ENCODE peak calls at places on chromosome 20, in eight cellular contexts. L is neural crest cell; B is activated CD4-positive, CD25-positive, alpha-beta regulatory T cell; N is activated T-cell treated with anti-CD3 and anti-CD28 coated beads, Interleukin-2, amount 50 U/mL, for 4 hours; A is EL; J is hepatocyte; Y is tibial nerve; X is thoracic aorta. F is an unnamed sample.

GRCh38 chr20:19867074-19867473 is 109.0 kb downstream of the RIN2 start:
- DNase-seq in L (no peak), B (no peak), N (no peak), A (peak), J (no peak), Y (no peak), X (no peak), F (no peak)

GRCh38 chr20:12090920-12091319 is 173.2 kb downstream of the BTBD3 start:
- DNase-seq in L (no peak), B (no peak), N (no peak), A (no peak), J (no peak), Y (no peak), X (no peak), F (no peak)

GRCh38 chr20:32040142-32040953 is 11.7 kb upstream of the HCK start:
- DNase-seq in L (no peak), B (no peak), N (no peak), A (no peak), J (no peak), Y (no peak), X (no peak), F (no peak)

GRCh38 chr20:10359621-10360040 is 74.4 kb downstream of the MKKS start:
- DNase-seq in L (no peak), B (no peak), N (no peak), A (peak), J (no peak), Y (no peak), X (no peak), F (no peak)

GRCh38 chr20:35146299-35146921 is 726 bp downstream of the EDEM2 start:
- DNase-seq in L (peak), B (no peak), N (peak), A (peak), J (peak), Y (no peak), X (no peak), F (peak)

GRCh38 chr20:38604873-38605303 is 3.3 kb downstream of the ARHGAP40 start:
- DNase-seq in L (no peak), B (no peak), N (no peak), A (peak), J (peak), Y (no peak), X (no peak), F (no peak)

GRCh38 chr20:32681175-32682084 is 7.7 kb upstream of the C20orf203 start:
- DNase-seq in L (peak), B (no peak), N (no peak), A (peak), J (peak), Y (no peak), X (no peak), F (no peak)

GRCh38 chr20:7144464-7144863 is 377.0 kb downstream of the BMP2 start:
- DNase-seq in L (no peak), B (no peak), N (no peak), A (no peak), J (no peak), Y (no peak), X (no peak), F (no peak)

GRCh38 chr20:37627060-37627766 is 66.6 kb upstream of the CTNNBL1 start:
- DNase-seq in L (peak), B (no peak), N (no peak), A (peak), J (peak), Y (peak), X (no peak), F (peak)

GRCh38 chr20:58906894-58907293 is 54.4 kb downstream of the GNAS start:
- DNase-seq in L (no peak), B (no peak), N (no peak), A (peak), J (no peak), Y (no peak), X (no peak), F (no peak)

GRCh38 chr20:53594068-53595017 is 704 bp upstream of the ZNF217 start:
- DNase-seq in L (peak), B (peak), N (peak), A (peak), J (peak), Y (peak), X (peak), F (peak)

GRCh38 chr20:48295966-48296421 is 510.7 kb upstream of the SULF2 start:
- DNase-seq in L (no peak), B (no peak), N (no peak), A (peak), J (peak), Y (no peak), X (no peak), F (no peak)

GRCh38 chr20:23270427-23270911 is 80.1 kb upstream of the NXT1 start:
- DNase-seq in L (no peak), B (no peak), N (no peak), A (peak), J (peak), Y (no peak), X (peak), F (no peak)

GRCh38 chr20:63694596-63695418 is 1.6 kb upstream of the TNFRSF6B start:
- DNase-seq in L (no peak), B (no peak), N (no peak), A (no peak), J (no peak), Y (no peak), X (no peak), F (peak)

GRCh38 chr20:8589956-8590355 is 457.9 kb downstream of the PLCB1 start:
- DNase-seq in L (no peak), B (no peak), N (no peak), A (peak), J (no peak), Y (no peak), X (no peak), F (no peak)

GRCh38 chr20:56359212-56360132 is 698 bp downstream of the FAM210B start:
- DNase-seq in L (peak), B (no peak), N (no peak), A (peak), J (peak), Y (peak), X (no peak), F (peak)

GRCh38 chr20:63635431-63636141 is 8.7 kb upstream of the GMEB2 start:
- DNase-seq in L (no peak), B (no peak), N (peak), A (no peak), J (no peak), Y (no peak), X (no peak), F (no peak)

GRCh38 chr20:47032969-47033578 is 138.4 kb downstream of the EYA2 start:
- DNase-seq in L (no peak), B (no peak), N (no peak), A (no peak), J (no peak), Y (no peak), X (no peak), F (no peak)

GRCh38 chr20:34516874-34517542 is 786 bp downstream of the DYNLRB1 start:
- DNase-seq in L (no peak), B (no peak), N (no peak), A (no peak), J (peak), Y (no peak), X (no peak), F (peak)

GRCh38 chr20:19847383-19847782 is 89.3 kb downstream of the RIN2 start:
- DNase-seq in L (no peak), B (no peak), N (no peak), A (no peak), J (no peak), Y (no peak), X (no peak), F (no peak)

GRCh38 chr20:58069207-58069606 is 159.2 kb downstream of the ANKRD60 start:
- DNase-seq in L (no peak), B (no peak), N (no peak), A (no peak), J (no peak), Y (no peak), X (no peak), F (no peak)

GRCh38 chr20:51335329-51335841 is 207.1 kb downstream of the NFATC2 start:
- DNase-seq in L (no peak), B (no peak), N (no peak), A (peak), J (peak), Y (no peak), X (no peak), F (no peak)

GRCh38 chr20:32632461-32633354 is 41.0 kb downstream of the C20orf203 start:
- DNase-seq in L (no peak), B (no peak), N (no peak), A (no peak), J (no peak), Y (no peak), X (no peak), F (no peak)

GRCh38 chr20:8389381-8390368 is 257.6 kb downstream of the PLCB1 start:
- DNase-seq in L (no peak), B (no peak), N (no peak), A (peak), J (peak), Y (no peak), X (no peak), F (no peak)

GRCh38 chr20:51419646-51420045 is 122.9 kb downstream of the NFATC2 start:
- DNase-seq in L (no peak), B (no peak), N (no peak), A (no peak), J (no peak), Y (no peak), X (no peak), F (no peak)

GRCh38 chr20:11551491-11551890 is 366.2 kb upstream of the BTBD3 start:
- DNase-seq in L (no peak), B (no peak), N (no peak), A (no peak), J (no peak), Y (no peak), X (no peak), F (no peak)

GRCh38 chr20:2937902-2938301 is 64.6 kb downstream of the PTPRA start:
- DNase-seq in L (no peak), B (no peak), N (no peak), A (no peak), J (no peak), Y (no peak), X (no peak), F (no peak)

GRCh38 chr20:24305366-24305765 is 164.1 kb upstream of the SYNDIG1 start:
- DNase-seq in L (no peak), B (no peak), N (no peak), A (no peak), J (no peak), Y (no peak), X (no peak), F (no peak)

GRCh38 chr20:48398506-48399449 is 429.0 kb downstream of the PREX1 start:
- DNase-seq in L (no peak), B (no peak), N (no peak), A (no peak), J (peak), Y (no peak), X (no peak), F (no peak)

GRCh38 chr20:19653328-19653727 is 104.7 kb upstream of the RIN2 start:
- DNase-seq in L (no peak), B (no peak), N (no peak), A (no peak), J (no peak), Y (no peak), X (no peak), F (no peak)

GRCh38 chr20:41180599-41181333 is 43.4 kb downstream of the PLCG1 start:
- DNase-seq in L (no peak), B (no peak), N (peak), A (no peak), J (no peak), Y (peak), X (no peak), F (no peak)

GRCh38 chr20:18388860-18389259 is 78.0 kb downstream of the DZANK1 start:
- DNase-seq in L (no peak), B (no peak), N (no peak), A (peak), J (peak), Y (no peak), X (no peak), F (no peak)

GRCh38 chr20:47438464-47439381 is 63.0 kb upstream of the NCOA3 start:
- DNase-seq in L (peak), B (no peak), N (no peak), A (no peak), J (peak), Y (no peak), X (no peak), F (no peak)

GRCh38 chr20:45209924-45210323 is 3.1 kb downstream of the SEMG1 start:
- DNase-seq in L (no peak), B (no peak), N (no peak), A (no peak), J (no peak), Y (no peak), X (no peak), F (no peak)

GRCh38 chr20:22966787-22967464 is 68.2 kb upstream of the SSTR4 start:
- DNase-seq in L (no peak), B (no peak), N (no peak), A (no peak), J (no peak), Y (no peak), X (no peak), F (no peak)

GRCh38 chr20:14334306-14334930 is 3.0 kb downstream of the FLRT3 start:
- DNase-seq in L (peak), B (no peak), N (no peak), A (peak), J (peak), Y (peak), X (no peak), F (no peak)

GRCh38 chr20:62925420-62926228 is 681 bp downstream of the DIDO1 start:
- DNase-seq in L (peak), B (no peak), N (peak), A (peak), J (peak), Y (no peak), X (no peak), F (no peak)

GRCh38 chr20:45373353-45374100 is 4.6 kb downstream of the TP53TG5 start:
- DNase-seq in L (peak), B (peak), N (peak), A (peak), J (peak), Y (peak), X (peak), F (peak)

F was measured in GM12891.